ENCODE peak calls at places on chromosomes 6 and 20, in six cellular contexts. A is T1000, Q is H9, S is brain microvascular endothelial cell, Y is MM.1S, C is WTC11. N is an unnamed sample.

GRCh38 chr6:158500016-158500735 is 59.7 kb upstream of the TMEM181 start:
- DNase-seq in C (no peak), A (no peak), Q (no peak), Y (no peak), S (no peak), N (no peak)

GRCh38 chr6:5398530-5398929 is 137.2 kb downstream of the FARS2 start:
- DNase-seq in Y (peak), A (no peak), C (no peak), S (peak), Q (no peak), N (no peak)

GRCh38 chr6:47261191-47261590 is 48.5 kb downstream of the TNFRSF21 start:
- DNase-seq in C (no peak), S (no peak), Y (no peak), A (no peak), Q (no peak), N (no peak)

GRCh38 chr6:82083646-82084045 is 163.9 kb downstream of the IBTK start:
- DNase-seq in Y (no peak), C (no peak), A (no peak), S (no peak), Q (no peak), N (no peak)

GRCh38 chr20:1631309-1632227 is 11.8 kb upstream of the SIRPB1 start:
- DNase-seq in Y (no peak), C (no peak), Q (peak), A (no peak), S (no peak), N (no peak)

GRCh38 chr6:151757506-151757955 is 50.0 kb upstream of the ESR1 start:
- DNase-seq in C (no peak), S (no peak), Q (no peak), Y (peak), A (no peak), N (no peak)

GRCh38 chr6:4805553-4806307 is 29.5 kb downstream of the CDYL start:
- DNase-seq in Q (peak), A (no peak), S (no peak), Y (no peak), C (peak), N (peak)

GRCh38 chr20:63320041-63320511 is 27.1 kb downstream of the COL20A1 start:
- DNase-seq in Q (no peak), C (no peak), A (no peak), Y (no peak), S (no peak), N (peak)

GRCh38 chr6:152301021-152301805 is 335.9 kb downstream of the SYNE1 start:
- DNase-seq in S (peak), Y (no peak), A (no peak), Q (no peak), C (no peak), N (no peak)

GRCh38 chr20:2817891-2818595 is 1.9 kb downstream of the TMEM239 start:
- DNase-seq in Y (no peak), A (no peak), S (no peak), C (no peak), Q (no peak), N (no peak)